ENCODE peak calls at places on chromosomes 6 and 20, in seven cellular contexts. G is cardiac septum; N is amniotic stem cell; T is T follicular helper cell; E is activated naive CD4-positive, alpha-beta T cell treated with anti-CD3 and anti-CD28 coated beads, Interleukin-2, amount 10 ng/mL, durations not matched to agents 7 days and 5 days; R is CD4-positive, alpha-beta memory T cell; Y is stomach. X is an unnamed sample.

GRCh38 chr6:45661667-45662066 is 283.9 kb upstream of the SUPT3H start:
- DNase-seq in E (no peak), N (no peak), G (no peak), R (no peak), Y (no peak), T (no peak), X (no peak)

GRCh38 chr6:63887011-63887751 is 251.6 kb downstream of the PHF3 start:
- DNase-seq in Y (no peak), R (no peak), G (no peak), E (no peak), N (no peak), T (no peak), X (no peak)

GRCh38 chr6:33279971-33280511 is 3.1 kb downstream of the B3GALT4 start:
- DNase-seq in R (no peak), G (no peak), E (peak), T (no peak), Y (no peak), N (no peak), X (peak)

GRCh38 chr6:11241793-11242201 is 9.3 kb upstream of the NEDD9 start:
- DNase-seq in R (no peak), T (no peak), N (no peak), E (no peak), Y (peak), G (peak), X (no peak)

GRCh38 chr6:7914311-7914710 is 3.7 kb upstream of the TXNDC5 start:
- DNase-seq in G (no peak), E (no peak), T (no peak), Y (no peak), R (no peak), N (no peak), X (no peak)

GRCh38 chr20:54221996-54222890 is 14.4 kb downstream of the PFDN4 start:
- DNase-seq in E (no peak), T (no peak), Y (peak), N (no peak), G (no peak), R (no peak), X (no peak)

GRCh38 chr6:27132532-27133280 is 114.8 kb upstream of the PRSS16 start:
- DNase-seq in G (peak), E (peak), R (peak), Y (peak), N (peak), T (peak), X (peak)

GRCh38 chr20:20037960-20038359 is 14.3 kb downstream of the CRNKL1 start:
- DNase-seq in E (no peak), G (no peak), Y (no peak), N (no peak), R (no peak), T (no peak), X (no peak)

GRCh38 chr20:3494218-3494617 is 23.4 kb downstream of the ATRN start:
- DNase-seq in Y (no peak), G (no peak), E (no peak), N (no peak), R (no peak), T (no peak), X (no peak)

GRCh38 chr6:168941036-168941435 is 312.6 kb downstream of the THBS2 start:
- DNase-seq in R (no peak), T (no peak), G (no peak), E (no peak), N (no peak), Y (no peak), X (no peak)

GRCh38 chr6:55919909-55920308 is 44.5 kb upstream of the BMP5 start:
- DNase-seq in T (no peak), R (no peak), Y (no peak), E (no peak), N (no peak), G (no peak), X (no peak)

GRCh38 chr6:134520181-134521115 is 202.5 kb upstream of the SGK1 start:
- DNase-seq in N (no peak), T (no peak), E (no peak), Y (no peak), G (no peak), R (no peak), X (no peak)

GRCh38 chr6:145886228-145886956 is 71.8 kb upstream of the FBXO30 start:
- DNase-seq in R (no peak), T (no peak), N (no peak), Y (no peak), G (no peak), E (no peak), X (no peak)

GRCh38 chr6:16504608-16505007 is 256.7 kb downstream of the ATXN1 start:
- DNase-seq in N (no peak), R (no peak), G (no peak), E (no peak), Y (no peak), T (no peak), X (no peak)

GRCh38 chr6:111032493-111033140 is 50.8 kb downstream of the RPF2 start:
- DNase-seq in E (no peak), T (no peak), N (no peak), R (no peak), Y (no peak), G (no peak), X (no peak)

GRCh38 chr6:98041921-98042320 is 758.9 kb upstream of the MMS22L start:
- DNase-seq in E (no peak), R (no peak), G (no peak), T (no peak), Y (no peak), N (no peak), X (no peak)

GRCh38 chr20:57877995-57878394 is 168.2 kb upstream of the PMEPA1 start:
- DNase-seq in N (no peak), T (no peak), E (no peak), R (no peak), G (no peak), Y (no peak), X (no peak)

GRCh38 chr20:3107464-3108025 is 23.0 kb upstream of the AVP start:
- DNase-seq in E (no peak), R (no peak), T (no peak), Y (no peak), G (no peak), N (no peak), X (no peak)

GRCh38 chr6:786946-787763 is 94.2 kb upstream of the EXOC2 start:
- DNase-seq in R (peak), T (no peak), G (no peak), N (no peak), Y (no peak), E (peak), X (peak)

GRCh38 chr6:111843347-111844147 is 29.7 kb downstream of the FYN start:
- DNase-seq in N (no peak), E (peak), T (peak), G (no peak), R (peak), Y (no peak), X (no peak)

GRCh38 chr20:48448601-48449384 is 379.0 kb downstream of the PREX1 start:
- DNase-seq in G (no peak), T (no peak), R (no peak), Y (no peak), E (no peak), N (no peak), X (no peak)

GRCh38 chr6:33116881-33117711 is 41.3 kb downstream of the HLA-DPB1 start:
- DNase-seq in T (no peak), R (no peak), E (no peak), G (no peak), Y (no peak), N (no peak), X (no peak)

GRCh38 chr20:19775353-19776201 is 17.5 kb downstream of the RIN2 start:
- DNase-seq in G (no peak), T (no peak), N (no peak), E (no peak), Y (peak), R (no peak), X (peak)

X was measured in LoVo.